ENCODE peak calls at places on chromosomes 11 and 22, in ten cellular contexts. W is effector CD8-positive, alpha-beta T cell; K is HuH-7.5; N is pons; Y is T-cell; A is foreskin keratinocyte; R is activated T-cell treated with anti-CD3 and anti-CD28 coated beads for 1 hour; J is endothelial cell; O is activated CD4-positive, alpha-beta T cell treated with anti-CD3 and anti-CD28 coated beads, Interleukin-2, amount 10 ng/mL, durations not matched to agents 7 days and 5 days; H is astrocyte of the hippocampus. D is an unnamed sample.

GRCh38 chr22:21000987-21001600 is 824 bp downstream of the THAP7 start:
- DNase-seq in N (no peak), O (no peak), H (no peak), Y (no peak), W (no peak), A (no peak), R (no peak), K (no peak), J (no peak), D (no peak)

GRCh38 chr22:35900483-35901168 is 128.0 kb downstream of the RBFOX2 start:
- DNase-seq in H (peak), A (peak), R (no peak), J (no peak), N (no peak), W (no peak), Y (no peak), O (no peak), K (no peak), D (no peak)

GRCh38 chr11:40338739-40339138 is 1120.7 kb downstream of the LRRC4C start:
- DNase-seq in O (no peak), N (no peak), J (no peak), H (peak), A (peak), Y (no peak), R (no peak), W (no peak), K (no peak), D (peak)

GRCh38 chr22:21917206-21917958 is 35.3 kb downstream of the PPM1F start:
- DNase-seq in J (no peak), Y (no peak), A (no peak), R (no peak), N (no peak), K (no peak), W (no peak), O (no peak), H (peak), D (peak)

GRCh38 chr11:107957109-107957588 is 28.9 kb downstream of the RAB39A start:
- DNase-seq in A (no peak), Y (no peak), N (peak), H (no peak), W (no peak), J (no peak), O (no peak), R (no peak), K (no peak), D (no peak)

GRCh38 chr11:93963072-93963471 is 58.1 kb upstream of the HEPHL1 start:
- DNase-seq in K (no peak), H (no peak), J (no peak), W (no peak), N (no peak), Y (no peak), O (no peak), R (no peak), A (no peak), D (no peak)

GRCh38 chr11:1206391-1207271 is 16.2 kb upstream of the MUC5B start:
- DNase-seq in H (no peak), O (no peak), R (no peak), N (no peak), A (no peak), W (no peak), K (no peak), Y (no peak), J (no peak), D (no peak)

GRCh38 chr11:28606930-28607329 is 498.7 kb downstream of the METTL15 start:
- DNase-seq in H (no peak), K (no peak), J (no peak), N (peak), W (no peak), A (no peak), O (no peak), R (no peak), Y (no peak), D (no peak)

GRCh38 chr11:62497132-62497915 is 49.3 kb downstream of the AHNAK start:
- DNase-seq in Y (no peak), A (peak), K (peak), N (peak), R (no peak), W (no peak), J (no peak), O (peak), H (no peak), D (no peak)

GRCh38 chr11:108752297-108752751 is 87.5 kb downstream of the DDX10 start:
- DNase-seq in N (no peak), R (no peak), O (no peak), A (no peak), Y (no peak), J (no peak), K (no peak), H (no peak), W (no peak), D (no peak)

GRCh38 chr11:88284306-88285057 is 53.1 kb downstream of the CTSC start:
- DNase-seq in R (no peak), K (no peak), J (no peak), W (no peak), Y (no peak), O (no peak), A (no peak), H (peak), N (no peak), D (peak)

GRCh38 chr22:46234851-46235437 is 15.1 kb downstream of the CDPF1 start:
- DNase-seq in Y (no peak), A (no peak), H (no peak), J (no peak), W (no peak), R (no peak), N (no peak), O (no peak), K (no peak), D (no peak)